ENCODE peak calls at places on chromosome 2, in four cellular contexts. G is dorsolateral prefrontal cortex, C is vagina, L is cardiac muscle cell. K is an unnamed sample.

GRCh38 chr2:112767693-112768380 is 3.4 kb upstream of the CKAP2L start:
- DNase-seq in L (no peak), C (no peak), G (no peak), K (no peak)

GRCh38 chr2:76640905-76641304 is 881.3 kb downstream of the LRRTM4 start:
- DNase-seq in G (peak; percentile 60), C (no peak), L (no peak), K (peak; percentile 71)

GRCh38 chr2:190846746-190847145 is 33.9 kb upstream of the GLS start:
- DNase-seq in C (no peak), L (no peak), G (no peak), K (no peak)

GRCh38 chr2:209687261-209687660 is 84.4 kb upstream of the UNC80 start:
- DNase-seq in C (no peak), L (no peak), G (no peak), K (no peak)

GRCh38 chr2:65436825-65437221 is 4.4 kb upstream of the SPRED2 start:
- DNase-seq in G (no peak), C (no peak), L (no peak), K (peak; percentile 25)

GRCh38 chr2:73642338-73643018 is at the start of gene NAT8:
- DNase-seq in C (no peak), G (no peak), L (peak; percentile 10), K (no peak)

GRCh38 chr2:240277073-240277806 is 136.8 kb upstream of the OTOS start:
- DNase-seq in C (no peak), L (peak; percentile 79), G (peak; percentile 19), K (no peak)

GRCh38 chr2:54522624-54523281 is 66.6 kb downstream of the SPTBN1 start:
- DNase-seq in L (peak; percentile 62), C (no peak), G (no peak), K (no peak)

GRCh38 chr2:123512547-123512946 is 512.5 kb upstream of the CNTNAP5 start:
- DNase-seq in L (no peak), C (no peak), G (no peak), K (no peak)

GRCh38 chr2:226797989-226798421 is 1.6 kb downstream of the IRS1 start:
- DNase-seq in L (no peak), G (no peak), C (peak; percentile 87), K (no peak)

GRCh38 chr2:129813404-129813803 is 166.1 kb upstream of the RAB6C start:
- DNase-seq in C (no peak), L (peak; percentile 7), G (no peak), K (no peak)

GRCh38 chr2:131030478-131030971 is 62.7 kb downstream of the FAM168B start:
- DNase-seq in L (no peak), C (peak; percentile 85), G (peak; percentile 87), K (no peak)

GRCh38 chr2:124254621-124255020 is 229.5 kb downstream of the CNTNAP5 start:
- DNase-seq in G (no peak), L (peak; percentile 94), C (no peak), K (no peak)

DNA sequence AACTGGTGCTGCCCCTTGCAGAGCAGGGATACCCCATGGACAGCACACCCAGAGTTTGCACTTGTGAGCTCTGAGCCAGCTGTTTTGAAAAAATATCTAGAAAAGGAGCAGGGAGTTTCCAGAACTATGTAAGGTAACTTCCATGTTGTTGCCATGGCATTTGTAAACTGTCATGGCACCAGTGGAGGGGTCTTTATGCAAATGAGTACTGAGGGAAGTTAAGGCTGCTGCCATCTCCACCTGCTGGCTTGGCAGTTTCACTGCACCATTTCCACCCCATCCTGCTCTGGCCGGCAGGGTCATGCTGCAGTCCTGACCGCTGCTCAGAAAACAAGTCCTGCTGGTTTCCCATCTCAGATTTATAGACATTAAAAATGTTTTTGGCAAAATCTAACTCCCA is 52.3 kb upstream of the SNTG2 start:
- DNase-seq in L (no peak), C (peak; percentile 32), G (no peak), K (no peak)
- TF ChIP-seq CTCF in L (no peak), C (no peak), G (no peak), K (no peak)

GRCh38 chr2:9755638-9756037 is 87.6 kb upstream of the TAF1B start:
- DNase-seq in C (no peak), L (no peak), G (no peak), K (no peak)

GRCh38 chr2:9760069-9760910 is 83.0 kb upstream of the TAF1B start:
- DNase-seq in C (no peak), G (no peak), L (no peak), K (peak; percentile 17)

GRCh38 chr2:9756692-9757250 is 86.5 kb upstream of the TAF1B start:
- DNase-seq in G (no peak), L (no peak), C (no peak), K (no peak)

GRCh38 chr2:9758741-9759140 is 84.5 kb upstream of the TAF1B start:
- DNase-seq in G (no peak), L (no peak), C (no peak), K (no peak)

GRCh38 chr2:9757430-9758287 is 85.6 kb upstream of the TAF1B start:
- DNase-seq in G (peak; percentile 66), C (no peak), L (peak; percentile 40), K (peak; percentile 78)
- H3K4me3 ChIP-seq in G (peak overlapping the region; percentile 45), C (peak overlapping the region; percentile 25), L (no peak overlapping the region), K (peak overlapping the region; percentile 10)

DNA sequence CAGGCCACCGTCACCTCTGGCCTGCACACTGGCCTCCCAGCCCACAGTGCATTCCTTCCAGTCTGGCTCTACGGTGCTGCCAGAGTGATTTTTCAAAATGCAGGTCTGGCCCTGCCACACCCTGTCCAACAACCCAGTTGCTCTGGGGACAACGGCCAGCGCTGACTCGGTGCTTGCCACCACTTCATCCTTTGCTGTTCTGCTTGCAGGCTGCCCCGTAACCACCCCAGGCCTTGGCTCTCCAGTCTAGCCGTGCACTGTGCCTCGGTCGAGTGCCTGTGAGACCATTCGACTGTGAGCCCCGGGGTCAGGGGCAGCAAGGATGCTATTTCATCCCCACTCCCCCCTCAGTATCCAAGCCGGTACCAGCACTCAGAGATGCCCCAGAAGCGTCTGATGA is 262.6 kb downstream of the KLHL29 start:
- DNase-seq in L (no peak), G (no peak), C (no peak), K (no peak)
- H3K27ac ChIP-seq in L (no peak overlapping the region), G (peak overlapping the region; percentile 47), C (no peak overlapping the region), K (no peak overlapping the region)

DNA sequence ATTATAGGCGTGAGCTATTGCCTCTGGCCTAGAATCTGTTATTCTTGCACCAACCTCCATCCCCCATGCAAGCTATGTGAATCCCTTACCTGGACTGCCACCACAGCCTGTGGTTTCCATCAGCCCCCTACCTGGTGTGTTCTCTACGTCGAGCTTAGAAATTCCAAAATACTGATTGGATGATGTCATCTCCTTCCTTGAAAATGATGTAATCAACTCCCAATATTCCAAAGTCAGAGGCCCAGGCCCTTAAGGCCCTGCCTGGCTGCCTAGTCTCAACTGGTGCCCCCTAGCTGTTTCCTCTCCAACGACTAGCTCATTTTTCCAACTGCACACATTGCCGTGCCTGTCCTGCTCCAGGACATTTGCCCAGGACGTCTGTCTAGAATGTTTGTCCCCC is 41.3 kb upstream of the GBX2 start:
- DNase-seq in C (no peak), G (no peak), L (peak; percentile 7), K (no peak)
- TF ChIP-seq CTCF in C (no peak), G (no peak), L (no peak), K (no peak)

GRCh38 chr2:44746367-44746766 is 195.1 kb upstream of the SIX3 start:
- DNase-seq in L (no peak), C (no peak), G (no peak), K (no peak)

GRCh38 chr2:44745922-44746321 is 195.6 kb upstream of the SIX3 start:
- DNase-seq in G (no peak), C (no peak), L (no peak), K (no peak)

GRCh38 chr2:44746856-44747612 is 194.5 kb upstream of the SIX3 start:
- DNase-seq in C (no peak), G (no peak), L (no peak), K (no peak)

GRCh38 chr2:44744961-44745360 is 196.5 kb upstream of the SIX3 start:
- DNase-seq in G (no peak), C (no peak), L (no peak), K (no peak)

GRCh38 chr2:44745460-44745859 is 196.0 kb upstream of the SIX3 start:
- DNase-seq in C (no peak), L (no peak), G (no peak), K (no peak)
- H3K4me3 ChIP-seq in C (no peak overlapping the region), L (no peak overlapping the region), G (no peak overlapping the region), K (no peak overlapping the region)

DNA sequence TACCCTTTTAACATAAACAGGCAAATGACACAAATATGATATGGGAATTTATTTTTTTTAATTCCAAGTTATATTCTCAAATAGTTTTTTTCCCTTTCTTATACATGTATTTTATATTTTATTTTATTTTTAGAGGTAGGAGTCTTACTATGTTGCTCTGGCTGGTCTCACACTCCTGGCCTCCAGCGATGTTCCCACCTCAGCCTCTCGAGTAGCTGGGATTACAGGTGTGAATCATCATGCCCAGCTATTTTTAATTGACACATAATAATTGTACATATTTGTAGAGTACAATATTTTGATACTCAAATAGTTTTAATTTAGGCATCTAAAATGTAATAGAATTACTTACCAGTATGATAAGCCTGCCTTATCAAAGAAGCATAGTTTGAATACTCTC is 12.2 kb downstream of the BAZ2B start:
- DNase-seq in C (no peak), G (no peak), L (no peak), K (no peak)
- H3K27ac ChIP-seq in C (no peak overlapping the region), G (no peak overlapping the region), L (no peak overlapping the region), K (no peak overlapping the region)

K was measured in heart left ventricle.